ENCODE peak calls at places on chromosomes 4 and X, in seven cellular contexts. U is H54, Z is uterus, M is gastrocnemius medialis, G is HepG2, N is IMR-90, O is lower leg skin. J is an unnamed sample.
A peak's percentile ranks its signal among the peaks of the same experiment; 100 is the strongest.

GRCh38 chr4:3201718-3202702 is 46.9 kb upstream of the MSANTD1 start:
- DNase-seq in N (peak; percentile 69), Z (no peak), G (peak; percentile 53), U (peak; percentile 30), M (peak; percentile 58), O (peak; percentile 77), J (no peak)

GRCh38 chr4:85825937-85826678 is 351.2 kb downstream of the ARHGAP24 start:
- DNase-seq in M (no peak), O (no peak), G (peak; percentile 35), Z (no peak), N (peak; percentile 58), U (no peak), J (no peak)

GRCh38 chrX:78619829-78620228 is 39.3 kb downstream of the RTL3 start:
- DNase-seq in N (no peak), O (no peak), Z (no peak), M (no peak), G (no peak), U (no peak), J (no peak)

GRCh38 chr4:71269241-71269640 is 69.6 kb upstream of the SLC4A4 start:
- DNase-seq in G (no peak), Z (no peak), M (no peak), N (no peak), U (no peak), O (no peak), J (no peak)

GRCh38 chrX:152733261-152733975 is at the start of the genes CSAG1 and MAGEA12:
- DNase-seq in G (no peak), O (peak; percentile 48), M (no peak), U (no peak), Z (no peak), N (no peak), J (no peak)

GRCh38 chr4:94523617-94524016 is 71.9 kb downstream of the PDLIM5 start:
- DNase-seq in M (no peak), N (peak; percentile 59), O (no peak), Z (no peak), G (no peak), U (no peak), J (no peak)

GRCh38 chrX:35439692-35440091 is 358.4 kb upstream of the MAGEB16 start:
- DNase-seq in M (no peak), U (no peak), Z (no peak), O (no peak), N (no peak), G (no peak), J (no peak)

GRCh38 chr4:183540498-183540953 is 35.7 kb downstream of the ING2 start:
- DNase-seq in M (no peak), Z (no peak), U (no peak), G (no peak), O (no peak), N (no peak), J (no peak)

GRCh38 chr4:124459922-124460301 is 252.6 kb downstream of the ANKRD50 start:
- DNase-seq in G (no peak), Z (no peak), M (no peak), N (no peak), O (no peak), U (no peak), J (no peak)

GRCh38 chrX:137707348-137707747 is 141.4 kb downstream of the ZIC3 start:
- DNase-seq in M (no peak), O (no peak), N (no peak), U (no peak), Z (no peak), G (no peak), J (no peak)

GRCh38 chr4:104491826-104492771 is 2.6 kb downstream of the CXXC4 start:
- DNase-seq in M (no peak), G (no peak), U (no peak), O (no peak), N (no peak), Z (no peak), J (no peak)

GRCh38 chrX:150207733-150208132 is 155.4 kb upstream of the MAMLD1 start:
- DNase-seq in Z (no peak), N (no peak), O (no peak), U (no peak), G (no peak), M (no peak), J (no peak)

GRCh38 chr4:6855692-6856297 is 53.8 kb upstream of the TBC1D14 start:
- DNase-seq in M (peak; percentile 76), O (no peak), U (no peak), Z (no peak), N (peak; percentile 93), G (peak; percentile 20), J (peak; percentile 79)

GRCh38 chr4:5220028-5220427 is 168.7 kb downstream of the STK32B start:
- DNase-seq in Z (no peak), U (no peak), N (peak; percentile 29), M (no peak), O (no peak), G (no peak), J (peak; percentile 13)

GRCh38 chrX:85159644-85160043 is 83.9 kb downstream of the SATL1 start:
- DNase-seq in O (peak; percentile 76), U (no peak), N (no peak), M (no peak), G (no peak), Z (no peak), J (no peak)

GRCh38 chr4:10090467-10091250 is 25.9 kb downstream of the WDR1 start:
- DNase-seq in M (no peak), Z (no peak), U (no peak), N (no peak), G (no peak), O (no peak), J (no peak)
- TF ChIP-seq POLR2A in M (no peak), Z (no peak), U (no peak), N (no peak), G (no peak), O (no peak), J (no peak)

GRCh38 chrX:13074297-13075262 is 30.2 kb upstream of the FAM9C start:
- DNase-seq in O (no peak), N (no peak), G (no peak), M (no peak), Z (no peak), U (no peak), J (no peak)
- TF ChIP-seq POLR2A in O (no peak), N (no peak), G (no peak), M (no peak), Z (no peak), U (no peak), J (no peak)

DNA sequence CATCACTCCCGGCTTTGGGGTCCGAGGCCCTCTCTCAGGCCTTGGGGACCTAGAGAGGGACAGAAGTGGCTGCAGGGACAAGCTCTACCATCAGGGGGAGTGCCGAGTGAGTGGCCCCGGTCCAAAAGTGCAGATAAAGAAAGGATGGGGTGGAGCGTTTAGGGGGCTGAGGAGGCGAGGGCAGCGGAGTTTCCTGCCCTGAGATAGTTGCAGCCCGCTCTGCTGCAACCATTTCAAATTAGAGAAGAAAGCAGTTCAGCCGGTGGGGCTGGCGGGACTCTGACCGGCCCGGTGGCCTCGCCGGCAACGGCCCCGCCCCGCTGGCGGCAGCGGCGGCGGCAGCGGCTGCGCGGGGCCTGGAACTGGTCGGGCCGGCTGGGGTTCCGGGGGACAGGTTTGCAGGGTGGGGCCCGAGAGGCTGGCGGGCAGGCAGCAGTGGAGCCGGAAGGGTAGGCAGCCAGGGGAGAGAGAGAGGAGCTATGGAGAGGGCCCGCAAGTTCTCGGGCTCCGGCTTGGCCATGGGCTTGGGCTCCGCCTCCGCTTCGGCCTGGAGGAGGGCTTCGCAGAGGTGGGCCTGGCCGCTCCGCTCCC is 7.6 kb downstream of the DLG3 start:
- DNase-seq in Z (peak; percentile 57), M (no peak), U (peak; percentile 60), O (no peak), N (peak; percentile 17), G (peak; percentile 19), J (peak; percentile 60)
- TF ChIP-seq POLR2A in Z (no peak), M (no peak), U (no peak), O (no peak), N (no peak), G (no peak), J (no peak)

GRCh38 chrX:1529328-1529727 is 7.7 kb downstream of the P2RY8 start:
- DNase-seq in G (no peak), M (no peak), U (no peak), O (peak; percentile 64), Z (no peak), N (no peak), J (no peak)

GRCh38 chrX:1529756-1530155 is 7.2 kb downstream of the P2RY8 start:
- DNase-seq in O (peak; percentile 9), Z (no peak), N (no peak), U (no peak), M (no peak), G (no peak), J (no peak)

GRCh38 chrX:1528884-1529203 is 8.1 kb downstream of the P2RY8 start:
- DNase-seq in N (no peak), Z (no peak), U (no peak), M (no peak), G (no peak), O (peak; percentile 31), J (no peak)

GRCh38 chrX:1527457-1527856 is 9.5 kb downstream of the P2RY8 start:
- DNase-seq in N (no peak), U (no peak), M (no peak), O (no peak), G (no peak), Z (no peak), J (no peak)

GRCh38 chrX:1528186-1528883 is 8.7 kb downstream of the P2RY8 start:
- DNase-seq in U (no peak), O (peak; percentile 28), Z (no peak), N (no peak), M (no peak), G (no peak), J (no peak)
- TF ChIP-seq POLR2A in U (no peak), O (no peak), Z (no peak), N (no peak), M (no peak), G (no peak), J (no peak)